ENCODE peak calls at places on chromosomes 6 and 20, in nine cellular contexts. H is right cardiac atrium; B is upper lobe of right lung; Y is CD8-positive, alpha-beta T cell; E is Panc1; D is pancreas; F is CD4-positive, CD25-positive, alpha-beta regulatory T cell; R is left lung; V is lung. M is an unnamed sample.

GRCh38 chr20:13778827-13779226 is 5.9 kb downstream of the ESF1 start:
- ATAC-seq in H (no peak), B (no peak), Y (no peak), E (no peak), D (no peak), F (no peak), R (no peak), V (no peak), M (no peak)

GRCh38 chr20:34250005-34250404 is 8.8 kb downstream of the ASIP start:
- ATAC-seq in H (no peak), B (no peak), Y (no peak), E (no peak), D (no peak), F (no peak), R (no peak), V (no peak), M (no peak)

GRCh38 chr20:50519036-50519780 is 9.0 kb downstream of the PTPN1 start:
- ATAC-seq in H (no peak), B (peak), Y (peak), E (no peak), D (no peak), F (peak), R (peak), V (no peak), M (no peak)

GRCh38 chr6:170269151-170269872 is 21.6 kb downstream of the DLL1 start:
- ATAC-seq in H (no peak), B (peak), Y (no peak), E (no peak), D (peak), F (no peak), R (no peak), V (no peak), M (no peak)

GRCh38 chr6:127933852-127934840 is 33.3 kb upstream of the THEMIS start:
- ATAC-seq in H (no peak), B (no peak), Y (peak), E (no peak), D (no peak), F (peak), R (no peak), V (no peak), M (no peak)

GRCh38 chr6:121590941-121591340 is 155.5 kb downstream of the GJA1 start:
- ATAC-seq in H (no peak), B (no peak), Y (no peak), E (no peak), D (no peak), F (no peak), R (no peak), V (no peak), M (no peak)

GRCh38 chr6:39296745-39297640 is 17.2 kb downstream of the KCNK17 start:
- ATAC-seq in H (peak), B (peak), Y (no peak), E (no peak), D (peak), F (no peak), R (peak), V (peak), M (peak)

GRCh38 chr20:18436847-18437246 is 30.0 kb downstream of the DZANK1 start:
- ATAC-seq in H (no peak), B (no peak), Y (no peak), E (no peak), D (no peak), F (no peak), R (no peak), V (no peak), M (no peak)

GRCh38 chr20:57459897-57460663 is 64.9 kb downstream of the CTCFL start:
- ATAC-seq in H (no peak), B (no peak), Y (no peak), E (no peak), D (no peak), F (no peak), R (no peak), V (no peak), M (no peak)

GRCh38 chr6:157056275-157056674 is 267.0 kb downstream of the TMEM242 start:
- ATAC-seq in H (no peak), B (no peak), Y (no peak), E (no peak), D (no peak), F (no peak), R (no peak), V (no peak), M (no peak)

GRCh38 chr20:61739086-61739831 is 326.4 kb downstream of the TAF4 start:
- ATAC-seq in H (no peak), B (no peak), Y (no peak), E (peak), D (no peak), F (no peak), R (no peak), V (no peak), M (no peak)

GRCh38 chr6:170423030-170423429 is 116.5 kb downstream of the FAM120B start:
- ATAC-seq in H (no peak), B (no peak), Y (no peak), E (no peak), D (no peak), F (no peak), R (no peak), V (no peak), M (no peak)

GRCh38 chr6:151063339-151063738 is 176.4 kb upstream of the AKAP12 start:
- ATAC-seq in H (no peak), B (no peak), Y (no peak), E (no peak), D (peak), F (no peak), R (no peak), V (no peak), M (no peak)

GRCh38 chr6:34667481-34668238 is 28.9 kb downstream of the ILRUN start:
- ATAC-seq in H (no peak), B (no peak), Y (no peak), E (no peak), D (peak), F (no peak), R (no peak), V (no peak), M (no peak)

GRCh38 chr20:43448748-43449535 is 8.8 kb upstream of the SRSF6 start:
- ATAC-seq in H (no peak), B (peak), Y (peak), E (peak), D (peak), F (no peak), R (peak), V (no peak), M (no peak)

GRCh38 chr6:42217165-42217522 is 517 bp downstream of the MRPS10 start:
- ATAC-seq in H (no peak), B (no peak), Y (no peak), E (peak), D (peak), F (no peak), R (no peak), V (no peak), M (no peak)

DNA sequence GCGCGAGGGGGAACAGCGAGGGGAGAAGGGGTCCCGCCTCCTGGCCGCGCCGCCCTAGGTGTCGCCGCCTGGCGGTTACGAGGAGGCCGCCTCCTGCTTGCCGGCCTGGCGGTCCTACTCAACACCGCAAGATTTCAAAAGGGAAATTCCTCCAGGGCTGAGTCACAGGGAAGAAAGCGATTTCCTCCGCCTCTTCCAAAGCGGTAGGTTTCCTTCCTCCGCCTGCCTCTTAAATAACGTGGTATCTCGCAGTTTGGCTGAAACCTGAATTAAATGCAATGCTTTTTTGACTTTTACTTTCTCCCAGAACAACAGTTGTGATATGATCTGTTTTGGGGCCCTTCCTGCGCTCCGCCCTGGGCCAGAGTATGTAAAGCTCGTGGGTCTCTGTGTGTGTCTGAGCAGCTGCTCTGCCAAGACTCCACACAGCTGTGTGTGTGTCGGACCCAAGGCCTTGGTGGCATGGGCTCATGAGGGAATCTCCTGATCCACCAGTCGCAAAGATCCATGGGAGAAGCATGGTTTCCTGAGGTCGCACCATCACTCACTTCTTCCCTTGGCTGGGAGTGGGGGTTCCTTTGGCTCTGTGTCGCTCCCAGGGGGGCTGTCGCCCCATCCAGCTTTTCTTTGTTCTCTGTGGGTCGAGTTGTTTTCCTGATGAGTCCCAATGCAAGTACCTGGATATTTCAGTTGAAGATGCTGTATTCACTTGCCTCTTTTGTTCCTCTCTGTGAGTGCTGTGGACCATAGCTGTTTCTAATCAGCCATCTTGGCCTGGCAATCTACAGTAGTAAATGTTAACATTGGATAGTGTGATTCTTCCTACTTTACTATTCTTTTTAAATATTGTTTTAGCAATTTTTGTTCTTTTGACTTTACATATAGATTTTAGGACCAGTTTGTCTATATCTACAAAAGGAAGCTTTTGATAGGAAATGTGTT is 31.6 kb upstream of the NOTCH4 start:
- ATAC-seq in H (peak), B (peak), Y (peak), E (peak), D (peak), F (peak), R (peak), V (peak), M (peak)
- H3K4me3 ChIP-seq in H (peak), B (peak), Y (peak), E (peak), D (no peak), F (peak), R (peak), V (no peak), M (peak)

GRCh38 chr6:33078442-33078841 is 2.7 kb downstream of the HLA-DPB1 start:
- ATAC-seq in H (no peak), B (no peak), Y (no peak), E (no peak), D (no peak), F (no peak), R (no peak), V (no peak), M (no peak)
- H3K4me3 ChIP-seq in H (no peak), B (peak), Y (no peak), E (no peak), D (no peak), F (peak), R (no peak), V (no peak), M (no peak)

DNA sequence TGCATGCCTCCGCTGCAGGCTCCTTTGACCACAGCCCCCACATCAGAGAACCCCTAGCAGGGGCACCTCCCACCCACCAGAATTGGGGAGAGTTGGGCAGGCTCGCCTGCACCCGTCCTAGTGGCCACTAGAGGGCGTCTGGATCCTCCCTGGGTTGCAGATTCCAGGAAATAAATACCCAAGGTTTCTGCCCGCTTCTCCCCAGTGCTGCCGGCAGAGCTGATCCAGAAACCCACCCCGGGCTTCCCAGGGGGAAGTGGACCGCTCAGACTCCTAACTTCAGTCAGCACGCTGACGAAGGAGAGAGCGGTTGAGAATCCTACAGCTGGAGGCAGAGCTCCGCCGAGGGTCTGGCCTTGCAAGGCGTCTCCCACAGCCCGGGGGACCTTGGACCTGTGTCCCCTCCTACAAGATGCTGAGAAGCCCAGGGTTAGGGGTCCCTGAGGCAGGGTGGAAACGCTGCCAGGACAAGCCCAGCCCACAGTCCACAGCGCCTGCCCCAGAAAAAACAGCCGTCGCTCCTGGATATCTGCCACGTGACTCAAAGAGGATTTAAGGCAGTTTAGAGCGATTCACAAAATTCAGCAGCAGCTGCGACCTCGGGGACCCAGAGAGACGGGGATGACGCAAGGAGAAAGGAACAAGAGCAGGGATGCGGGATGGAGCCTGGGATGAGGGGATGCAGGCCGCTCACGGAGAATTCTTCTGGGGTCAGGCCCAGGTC is 32.6 kb upstream of the PHACTR3 start:
- ATAC-seq in H (peak), B (peak), Y (peak), E (peak), D (peak), F (no peak), R (peak), V (peak), M (peak)
- H3K4me3 ChIP-seq in H (peak), B (peak), Y (peak), E (no peak), D (peak), F (peak), R (peak), V (no peak), M (peak)

GRCh38 chr6:37014667-37015066 is 9.2 kb downstream of the FGD2 start:
- ATAC-seq in H (no peak), B (no peak), Y (no peak), E (no peak), D (no peak), F (no peak), R (no peak), V (no peak), M (no peak)
- H3K4me3 ChIP-seq in H (no peak), B (no peak), Y (no peak), E (no peak), D (no peak), F (no peak), R (no peak), V (no peak), M (no peak)

M was measured in gastroesophageal sphincter.